ENCODE peak calls at places on chromosomes 5 and 9, in seven cellular contexts. H, T, C, P, G, Z and V are unnamed samples.

GRCh38 chr5:110475529-110475928 is 250.9 kb downstream of the TMEM232 start:
- DNase-seq in Z (no peak), P (no peak), T (no peak), G (no peak), C (no peak), H (no peak), V (no peak)

GRCh38 chr5:131475416-131476045 is 159.5 kb downstream of the RAPGEF6 start:
- DNase-seq in P (no peak), G (no peak), H (no peak), Z (no peak), C (no peak), T (no peak), V (no peak)

GRCh38 chr9:34638138-34638445 is 505 bp upstream of the SIGMAR1 start:
- DNase-seq in Z (no peak), H (no peak), C (no peak), P (no peak), T (no peak), G (no peak), V (no peak)

GRCh38 chr5:160470437-160471341 is 49.0 kb downstream of the PTTG1 start:
- DNase-seq in P (no peak), H (no peak), G (no peak), T (no peak), C (no peak), Z (no peak), V (no peak)

GRCh38 chr9:69204869-69205268 is 30.8 kb downstream of the TJP2 start:
- DNase-seq in Z (no peak), P (no peak), H (no peak), C (no peak), G (no peak), T (no peak), V (no peak)

GRCh38 chr9:117672397-117672796 is 31.8 kb upstream of the TLR4 start:
- DNase-seq in G (no peak), Z (no peak), T (no peak), C (no peak), H (no peak), P (no peak), V (no peak)

GRCh38 chr5:23112237-23112636 is 259.1 kb upstream of the CDH12 start:
- DNase-seq in H (no peak), Z (no peak), C (no peak), P (no peak), T (no peak), G (no peak), V (no peak)

GRCh38 chr9:17839744-17840143 is 260.9 kb downstream of the SH3GL2 start:
- DNase-seq in Z (no peak), H (no peak), G (no peak), P (no peak), T (no peak), C (no peak), V (no peak)

GRCh38 chr5:109830955-109831502 is 141.3 kb downstream of the MAN2A1 start:
- DNase-seq in C (no peak), H (no peak), T (no peak), G (no peak), Z (no peak), P (no peak), V (no peak)

GRCh38 chr5:178872302-178872701 is 12.5 kb downstream of the ZNF354B start:
- DNase-seq in C (no peak), H (no peak), T (no peak), P (no peak), Z (no peak), G (no peak), V (no peak)

GRCh38 chr9:100167176-100167575 is 68.1 kb downstream of the INVS start:
- DNase-seq in T (no peak), G (no peak), P (no peak), Z (no peak), C (no peak), H (no peak), V (no peak)

GRCh38 chr5:36017004-36017403 is 25.8 kb upstream of the UGT3A1 start:
- DNase-seq in P (peak), C (no peak), G (no peak), T (no peak), H (no peak), Z (no peak), V (no peak)

GRCh38 chr9:121564861-121565260 is 65.2 kb upstream of the GGTA1 start:
- DNase-seq in P (no peak), C (no peak), H (no peak), G (no peak), T (peak), Z (no peak), V (no peak)

GRCh38 chr9:113520109-113520642 is 56.6 kb downstream of the RGS3 start:
- DNase-seq in H (no peak), C (no peak), G (no peak), T (no peak), P (no peak), Z (peak), V (no peak)

GRCh38 chr9:137204731-137205125 is 720 bp downstream of the TMEM203 start:
- DNase-seq in Z (no peak), T (no peak), G (no peak), P (no peak), C (no peak), H (no peak), V (peak)

GRCh38 chr9:137205126-137206069 is at the start of the genes NDOR1 and TMEM203:
- DNase-seq in P (peak), Z (peak), G (peak), C (peak), T (peak), H (peak), V (peak)

GRCh38 chr9:137201205-137201868 is 796 bp upstream of the TPRN start:
- DNase-seq in H (no peak), C (no peak), P (no peak), Z (no peak), G (no peak), T (no peak), V (no peak)

GRCh38 chr9:137200311-137201204 is at the start of gene TPRN:
- DNase-seq in P (peak), T (peak), G (peak), C (peak), Z (peak), H (peak), V (peak)

DNA sequence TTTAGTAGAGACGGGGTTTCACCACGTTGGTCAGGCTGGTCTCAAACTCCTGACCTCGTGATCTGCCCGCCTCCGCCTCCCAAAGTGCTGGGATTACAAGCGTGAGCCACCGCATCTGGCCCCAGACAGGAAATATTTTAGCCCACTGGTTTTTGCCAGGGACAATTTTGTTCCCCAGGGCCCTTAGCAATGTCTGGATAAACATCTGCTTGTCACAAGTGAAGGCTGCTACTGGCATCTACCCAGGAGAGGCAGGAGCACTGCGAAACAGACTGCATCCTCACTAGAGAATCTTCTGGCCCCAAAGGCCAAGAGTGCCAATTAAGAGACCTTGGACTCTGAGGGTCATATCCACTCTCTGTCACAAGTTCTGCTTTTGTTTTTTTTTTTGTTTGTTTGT is 2.4 kb upstream of the TPRN start:
- DNase-seq in H (no peak), T (no peak), G (no peak), Z (no peak), C (no peak), P (no peak), V (no peak)
- H3K27ac ChIP-seq in H (no peak), T (no peak), G (no peak), Z (no peak), C (no peak), P (no peak), V (no peak)

DNA sequence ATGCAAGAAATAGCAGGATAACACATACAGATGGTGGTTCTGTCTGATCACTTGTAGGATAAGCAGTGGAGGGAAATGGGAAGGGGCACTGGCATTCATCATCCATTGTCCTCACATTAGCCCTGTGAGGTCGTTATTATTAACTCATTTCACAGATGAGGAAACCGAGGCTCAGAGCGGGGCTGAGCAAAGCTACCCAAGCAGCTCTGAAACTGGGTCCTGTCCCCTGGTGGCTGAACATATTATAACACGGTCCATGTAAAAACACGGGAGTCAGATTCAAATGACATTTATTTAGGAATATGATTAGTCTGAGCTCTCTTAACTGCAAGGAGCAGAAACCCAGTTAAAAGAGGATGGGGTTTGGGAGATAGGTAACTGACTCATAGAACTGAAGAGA is 43.1 kb downstream of the HRH2 start:
- DNase-seq in H (no peak), Z (peak), P (no peak), G (peak), T (no peak), C (no peak), V (no peak)
- TF ChIP-seq CTCF in H (peak), Z (peak), P (no peak), G (no peak), T (peak), C (peak), V (peak)

GRCh38 chr9:126379661-126380365 is 53.2 kb downstream of the MVB12B start:
- DNase-seq in H (no peak), Z (no peak), C (no peak), G (no peak), P (no peak), T (no peak), V (no peak)
- TF ChIP-seq POLR2A in H (no peak), Z (no peak), C (no peak), G (no peak), P (no peak), T (no peak), V (no peak)

GRCh38 chr5:78677777-78678668 is 29.5 kb upstream of the LHFPL2 start:
- DNase-seq in P (peak), T (no peak), G (peak), C (no peak), Z (no peak), H (no peak), V (no peak)

GRCh38 chr5:78679905-78680304 is 31.3 kb upstream of the LHFPL2 start:
- DNase-seq in Z (no peak), C (no peak), G (no peak), H (no peak), T (no peak), P (no peak), V (no peak)

GRCh38 chr5:78671609-78672008 is 23.0 kb upstream of the LHFPL2 start:
- DNase-seq in H (no peak), T (no peak), Z (peak), G (no peak), P (no peak), C (no peak), V (no peak)

GRCh38 chr5:78672154-78672553 is 23.6 kb upstream of the LHFPL2 start:
- DNase-seq in Z (no peak), G (no peak), T (no peak), P (no peak), C (no peak), H (no peak), V (no peak)

GRCh38 chr5:78675956-78676727 is 27.6 kb upstream of the LHFPL2 start:
- DNase-seq in T (no peak), H (no peak), Z (peak), C (no peak), G (no peak), P (no peak), V (no peak)
- H3K27ac ChIP-seq in T (no peak), H (no peak), Z (no peak), C (no peak), G (no peak), P (no peak), V (no peak)

DNA sequence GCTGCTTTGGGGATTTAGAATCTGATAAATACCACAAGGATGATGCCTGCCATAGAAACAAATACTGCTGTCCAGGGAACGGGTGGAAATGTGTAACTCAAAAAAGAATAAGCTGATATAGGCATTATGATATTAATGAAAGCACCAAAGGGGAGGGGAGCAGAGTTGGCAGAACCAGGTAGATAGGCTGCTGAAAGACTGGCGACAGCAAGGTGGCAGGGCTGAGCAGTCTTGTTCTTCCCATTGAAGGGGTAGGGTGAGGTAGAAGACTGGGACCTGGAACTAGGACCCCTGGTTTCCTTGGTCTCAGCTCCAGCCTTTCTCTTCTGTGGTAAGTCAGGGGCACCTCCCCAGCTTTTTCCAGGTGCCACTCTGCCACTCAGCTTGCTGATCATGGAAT is 31.4 kb upstream of the TMOD1 start:
- DNase-seq in G (no peak), Z (no peak), H (no peak), T (no peak), P (no peak), C (no peak), V (no peak)
- TF ChIP-seq CTCF in G (no peak), Z (no peak), H (peak), T (peak), P (peak), C (peak), V (no peak)

GRCh38 chr9:97579914-97580313 is 53.3 kb downstream of the TSTD2 start:
- DNase-seq in G (no peak), P (no peak), Z (peak), H (no peak), T (no peak), C (no peak), V (no peak)
- TF ChIP-seq POLR2A in G (no peak), P (no peak), Z (no peak), H (no peak), T (no peak), C (no peak), V (no peak)

GRCh38 chr9:137295313-137296213 is 6.5 kb downstream of the NRARP start:
- DNase-seq in G (no peak), C (no peak), T (peak), Z (no peak), H (no peak), P (no peak), V (no peak)
- H3K27ac ChIP-seq in G (no peak), C (peak), T (peak), Z (peak), H (peak), P (peak), V (peak)

DNA sequence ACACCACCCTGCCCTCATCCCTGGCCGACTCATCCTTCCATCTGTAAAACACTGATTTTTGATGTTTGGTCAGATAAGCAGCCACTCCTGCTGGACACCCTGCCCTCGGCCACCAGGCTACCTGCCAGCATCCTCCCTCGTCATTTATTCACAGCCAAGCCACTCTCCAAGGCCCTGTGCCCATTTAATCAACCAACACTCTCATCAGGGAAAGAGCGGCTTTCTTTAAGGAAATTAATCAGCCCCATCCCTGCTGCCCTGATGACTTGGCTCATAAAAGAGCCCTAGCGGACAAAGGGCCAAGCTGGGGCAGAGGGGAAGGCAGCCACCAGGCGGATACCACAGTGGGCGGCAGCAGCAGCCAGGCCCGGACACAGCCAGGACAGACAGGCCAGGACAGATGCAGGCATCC is 52.4 kb downstream of the GOLM1 start:
- DNase-seq in Z (no peak), H (no peak), P (no peak), C (no peak), G (no peak), T (no peak), V (no peak)
- TF ChIP-seq CTCF in Z (no peak), H (no peak), P (no peak), C (no peak), G (no peak), T (no peak), V (no peak)

DNA sequence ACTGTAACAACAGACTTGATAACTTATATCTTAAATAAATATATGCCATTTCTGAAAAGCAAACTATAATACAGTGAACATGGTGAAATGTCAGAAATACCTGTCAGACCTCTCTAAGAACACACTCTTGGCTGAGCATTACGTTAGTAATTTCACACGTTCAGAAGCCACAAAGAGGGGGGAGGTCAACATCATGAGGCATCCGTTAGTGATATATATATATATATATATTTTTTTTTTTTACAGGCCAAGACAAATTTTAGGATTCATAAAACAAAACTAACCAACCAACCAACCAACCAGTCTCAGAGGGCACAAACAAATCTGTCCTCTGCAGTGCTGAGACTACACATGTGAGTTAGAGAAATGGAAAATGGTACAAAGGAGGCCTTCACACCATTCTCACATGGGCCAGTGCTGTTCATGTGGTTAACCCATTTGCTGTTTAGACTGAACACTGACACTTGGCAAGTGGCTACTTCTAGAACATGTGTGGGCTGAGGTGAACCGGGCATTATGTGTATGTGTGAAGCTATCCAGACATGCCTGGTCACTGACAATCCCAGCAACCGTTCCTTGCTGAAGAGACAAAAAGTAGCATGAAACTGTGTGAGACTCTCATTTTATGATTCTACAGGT is 54.5 kb downstream of the ELL2 start:
- DNase-seq in G (no peak), C (no peak), T (no peak), H (no peak), Z (no peak), P (no peak), V (no peak)
- TF ChIP-seq POLR2A in G (no peak), C (no peak), T (no peak), H (no peak), Z (no peak), P (no peak), V (no peak)